ENCODE peak calls at places on chromosomes 11 and 22, in nine cellular contexts. S is memory B cell; J is stimulated activated CD8-positive, alpha-beta memory T cell treated with anti-CD3 and anti-CD28 coated beads, Interleukin-4, amount 100 ng/mL, for 24 hours; W is dermis microvascular lymphatic vessel endothelial cell; Z is kidney epithelial cell; M is central memory CD4-positive, alpha-beta T cell; Y is activated naive CD4-positive, alpha-beta T cell; O is nucleus accumbens; N is C1 segment of cervical spinal cord. D is an unnamed sample.

GRCh38 chr11:119047205-119047604 is 9.8 kb downstream of the HYOU1 start:
- DNase-seq in S (no peak), J (no peak), W (no peak), Z (no peak), M (no peak), Y (no peak), O (no peak), N (no peak), D (no peak)

GRCh38 chr22:45208993-45209838 is 31.5 kb downstream of the KIAA0930 start:
- DNase-seq in S (no peak), J (peak; percentile 9), W (peak; percentile 68), Z (no peak), M (no peak), Y (peak; percentile 8), O (peak; percentile 88), N (peak; percentile 79), D (peak; percentile 79)

GRCh38 chr22:39130892-39131855 is 21.3 kb downstream of the CBX7 start:
- DNase-seq in S (no peak), J (no peak), W (no peak), Z (no peak), M (no peak), Y (no peak), O (no peak), N (no peak), D (no peak)

GRCh38 chr11:119422505-119423416 is at the start of gene THY1:
- DNase-seq in S (no peak), J (no peak), W (no peak), Z (no peak), M (no peak), Y (no peak), O (peak; percentile 73), N (no peak), D (no peak)

GRCh38 chr22:49464024-49464423 is 363.6 kb downstream of the BRD1 start:
- DNase-seq in S (no peak), J (no peak), W (no peak), Z (no peak), M (no peak), Y (no peak), O (no peak), N (no peak), D (no peak)

GRCh38 chr22:32331236-32331917 is 26.3 kb upstream of the RFPL3 start:
- DNase-seq in S (peak; percentile 6), J (no peak), W (peak; percentile 87), Z (no peak), M (no peak), Y (no peak), O (no peak), N (no peak), D (no peak)

GRCh38 chr22:31122532-31123291 is at the start of gene INPP5J:
- DNase-seq in S (no peak), J (no peak), W (no peak), Z (no peak), M (no peak), Y (no peak), O (peak; percentile 21), N (no peak), D (no peak)

GRCh38 chr22:20658433-20659222 is 115.3 kb upstream of the SERPIND1 start:
- DNase-seq in S (no peak), J (no peak), W (no peak), Z (no peak), M (no peak), Y (no peak), O (no peak), N (no peak), D (no peak)

GRCh38 chr22:17302616-17303015 is 66.6 kb upstream of the CECR2 start:
- DNase-seq in S (no peak), J (no peak), W (no peak), Z (no peak), M (no peak), Y (no peak), O (no peak), N (no peak), D (no peak)

GRCh38 chr11:17755891-17756290 is 21.3 kb downstream of the KCNC1 start:
- DNase-seq in S (no peak), J (no peak), W (no peak), Z (no peak), M (no peak), Y (no peak), O (no peak), N (no peak), D (no peak)

GRCh38 chr11:67055812-67056211 is 835 bp upstream of the RHOD start:
- DNase-seq in S (no peak), J (no peak), W (no peak), Z (no peak), M (no peak), Y (no peak), O (peak; percentile 45), N (no peak), D (peak; percentile 37)

D was measured in erythroblast.